ENCODE peak calls at places on chromosomes 2 and 18, in nine cellular contexts. H, D, S, O, L, U, C, I and E are unnamed samples.
A peak's percentile ranks its signal among the peaks of the same experiment; 100 is the strongest.

GRCh38 chr2:118221952-118222594 is 133.8 kb downstream of the INSIG2 start:
- DNase-seq in I (peak; percentile 80), O (peak; percentile 11), L (peak; percentile 66), C (peak; percentile 60), D (peak; percentile 78), S (peak; percentile 72), H (peak; percentile 85), U (no peak), E (no peak)

GRCh38 chr2:177393381-177393780 is 808 bp downstream of the AGPS start:
- DNase-seq in C (no peak), U (no peak), S (peak; percentile 14), H (no peak), D (no peak), I (peak; percentile 15), O (no peak), L (no peak), E (no peak)

GRCh38 chr2:201660293-201660895 is 17.1 kb upstream of the TMEM237 start:
- DNase-seq in D (no peak), H (no peak), L (no peak), I (peak; percentile 34), S (no peak), U (no peak), C (peak; percentile 8), O (no peak), E (no peak)

GRCh38 chr2:55010915-55011314 is 39.3 kb downstream of the RTN4 start:
- DNase-seq in I (peak; percentile 66), O (no peak), H (no peak), L (peak; percentile 40), U (no peak), S (peak; percentile 47), C (no peak), D (peak; percentile 43), E (no peak)

GRCh38 chr2:218895758-218896500 is 15.3 kb downstream of the WNT10A start:
- DNase-seq in O (no peak), L (no peak), H (no peak), D (no peak), C (no peak), S (no peak), I (no peak), U (no peak), E (no peak)

GRCh38 chr2:20617892-20618467 is 32.9 kb downstream of the HS1BP3 start:
- DNase-seq in C (no peak), L (peak; percentile 100), O (peak; percentile 98), D (peak; percentile 100), S (peak; percentile 99), H (peak; percentile 94), I (peak; percentile 82), U (peak; percentile 99), E (no peak)

GRCh38 chr18:51137891-51138290 is 59.6 kb downstream of the MEX3C start:
- DNase-seq in L (no peak), C (no peak), S (peak; percentile 84), I (peak; percentile 91), O (no peak), H (no peak), U (no peak), D (no peak), E (no peak)

GRCh38 chr2:26438526-26438925 is 36.8 kb downstream of the DRC1 start:
- DNase-seq in H (no peak), O (no peak), S (no peak), D (no peak), I (peak; percentile 42), U (no peak), L (peak; percentile 56), C (no peak), E (no peak)

GRCh38 chr18:25862881-25863600 is 227.4 kb downstream of the SS18 start:
- DNase-seq in L (no peak), U (no peak), O (no peak), D (no peak), C (no peak), I (no peak), H (no peak), S (no peak), E (no peak)

GRCh38 chr2:151482310-151482709 is 72.6 kb downstream of the RIF1 start:
- DNase-seq in H (no peak), S (no peak), D (no peak), I (no peak), C (no peak), L (no peak), U (no peak), O (no peak), E (no peak)

GRCh38 chr2:3209258-3209657 is 168.4 kb downstream of the EIPR1 start:
- DNase-seq in I (no peak), U (no peak), C (no peak), S (no peak), D (no peak), H (no peak), L (no peak), O (no peak), E (no peak)

GRCh38 chr2:219645631-219646527 is 18.4 kb downstream of the SLC4A3 start:
- DNase-seq in I (peak; percentile 80), H (no peak), C (no peak), S (peak; percentile 82), D (peak; percentile 85), U (no peak), L (peak; percentile 83), O (peak; percentile 31), E (no peak)

GRCh38 chr2:119248311-119248710 is 24.7 kb downstream of the STEAP3 start:
- DNase-seq in U (no peak), C (no peak), I (peak; percentile 88), H (no peak), D (peak; percentile 64), L (peak; percentile 67), S (peak; percentile 88), O (no peak), E (no peak)

GRCh38 chr2:177474904-177475474 is 82.4 kb downstream of the AGPS start:
- DNase-seq in C (no peak), S (peak; percentile 24), O (no peak), D (peak; percentile 44), U (no peak), H (no peak), I (peak; percentile 55), L (peak; percentile 62), E (no peak)

GRCh38 chr2:143803936-143804335 is 674.7 kb downstream of the ARHGAP15 start:
- DNase-seq in H (no peak), L (peak; percentile 58), C (no peak), D (peak; percentile 34), U (no peak), I (no peak), O (no peak), S (no peak), E (no peak)

GRCh38 chr2:8609357-8609804 is 72.5 kb upstream of the ID2 start:
- DNase-seq in L (peak; percentile 76), S (no peak), O (no peak), H (peak; percentile 90), I (no peak), D (no peak), C (no peak), U (no peak), E (no peak)

GRCh38 chr2:15757820-15758586 is 166.3 kb downstream of the DDX1 start:
- DNase-seq in D (no peak), H (no peak), C (no peak), L (no peak), O (no peak), I (no peak), U (no peak), S (no peak), E (no peak)

GRCh38 chr2:203562283-203562682 is 27.2 kb upstream of the RAPH1 start:
- DNase-seq in L (no peak), S (no peak), O (peak; percentile 22), C (no peak), U (no peak), D (peak; percentile 88), H (peak; percentile 21), I (no peak), E (no peak)

GRCh38 chr2:45263147-45263546 is 253.9 kb upstream of the SIX2 start:
- DNase-seq in O (no peak), U (no peak), I (no peak), L (no peak), C (peak; percentile 55), S (no peak), H (no peak), D (no peak), E (no peak)

GRCh38 chr2:62999905-63000304 is 50.7 kb upstream of the OTX1 start:
- DNase-seq in D (peak; percentile 37), U (no peak), C (no peak), H (no peak), I (peak; percentile 87), L (no peak), O (peak; percentile 42), S (peak; percentile 95), E (no peak)

GRCh38 chr2:209681201-209681735 is 90.4 kb upstream of the UNC80 start:
- DNase-seq in C (no peak), I (peak; percentile 36), S (no peak), H (no peak), L (no peak), U (no peak), D (no peak), O (no peak), E (no peak)

GRCh38 chr18:7388752-7389151 is 157.9 kb downstream of the LRRC30 start:
- DNase-seq in C (no peak), H (no peak), S (no peak), O (no peak), U (no peak), I (no peak), D (no peak), L (no peak), E (no peak)